ENCODE peak calls at places on chromosomes 3 and 15, in six cellular contexts. A, B, W, N, M and F are unnamed samples.

GRCh38 chr15:34119291-34119690 is 17.4 kb downstream of the PGBD4 start:
- DNase-seq in B (no peak), A (no peak), M (no peak), N (no peak), W (no peak), F (no peak)

GRCh38 chr3:168248383-168249047 is 152.8 kb upstream of the GOLIM4 start:
- DNase-seq in M (no peak), N (peak; percentile 29), B (no peak), A (no peak), W (peak; percentile 59), F (peak; percentile 51)

GRCh38 chr15:59524331-59524731 is 86.3 kb downstream of the FAM81A start:
- DNase-seq in W (no peak), N (no peak), M (no peak), B (no peak), A (no peak), F (no peak)

GRCh38 chr3:124850633-124851032 is 36.5 kb downstream of the ITGB5 start:
- DNase-seq in B (no peak), N (no peak), M (no peak), A (no peak), W (no peak), F (peak; percentile 23)

GRCh38 chr3:107211608-107212007 is 165.6 kb upstream of the CCDC54 start:
- DNase-seq in B (no peak), A (no peak), W (no peak), N (no peak), M (no peak), F (no peak)

GRCh38 chr3:155326249-155326648 is 32.8 kb upstream of the STRIT1 start:
- DNase-seq in A (no peak), M (no peak), B (no peak), W (no peak), N (no peak), F (no peak)

GRCh38 chr3:182490601-182491485 is 302.5 kb upstream of the ATP11B start:
- DNase-seq in W (no peak), B (no peak), M (no peak), N (peak; percentile 25), A (no peak), F (no peak)

GRCh38 chr3:189841474-189842205 is 210.5 kb downstream of the TP63 start:
- DNase-seq in M (no peak), A (peak; percentile 31), W (no peak), B (no peak), N (no peak), F (no peak)

GRCh38 chr3:150599611-150600297 is 3.4 kb upstream of the SELENOT start:
- DNase-seq in A (peak; percentile 17), M (no peak), B (no peak), W (no peak), N (no peak), F (peak; percentile 16)